ENCODE peak calls at places on chromosomes 5 and 9, in four cellular contexts. K, B, I and S are unnamed samples.

GRCh38 chr9:124126571-124127289 is 115.2 kb downstream of the LHX2 start:
- DNase-seq in K (peak), B (peak), I (peak), S (no peak)

GRCh38 chr5:132458651-132459030 is 31.9 kb downstream of the IRF1 start:
- DNase-seq in K (peak), B (no peak), I (no peak), S (peak)

GRCh38 chr9:134066923-134067851 is 639 bp downstream of the BRD3 start:
- DNase-seq in K (peak), B (no peak), I (peak), S (no peak)

GRCh38 chr9:133044661-133045060 is 13.9 kb downstream of the GTF3C5 start:
- DNase-seq in K (no peak), B (no peak), I (no peak), S (no peak)

GRCh38 chr5:173762930-173763329 is 125.2 kb upstream of the CPEB4 start:
- DNase-seq in K (no peak), B (no peak), I (no peak), S (no peak)

GRCh38 chr9:126397056-126397455 is 70.4 kb downstream of the MVB12B start:
- DNase-seq in K (no peak), B (no peak), I (peak), S (no peak)

GRCh38 chr9:2208991-2209390 is 193.8 kb downstream of the SMARCA2 start:
- DNase-seq in K (no peak), B (no peak), I (no peak), S (no peak)

GRCh38 chr9:104915049-104915448 is 12.9 kb downstream of the ABCA1 start:
- DNase-seq in K (no peak), B (no peak), I (no peak), S (no peak)

GRCh38 chr9:107224252-107224651 is 58.8 kb upstream of the RAD23B start:
- DNase-seq in K (no peak), B (no peak), I (no peak), S (no peak)

GRCh38 chr9:107931071-107931715 is 441.6 kb upstream of the KLF4 start:
- DNase-seq in K (no peak), B (no peak), I (no peak), S (no peak)

GRCh38 chr9:36308281-36308680 is 50.0 kb upstream of the GNE start:
- DNase-seq in K (no peak), B (no peak), I (no peak), S (no peak)

GRCh38 chr5:97998946-97999345 is 774.5 kb upstream of the RGMB start:
- DNase-seq in K (no peak), B (peak), I (no peak), S (no peak)

GRCh38 chr5:132136906-132137305 is 63.3 kb downstream of the CSF2 start:
- DNase-seq in K (peak), B (no peak), I (no peak), S (peak)

GRCh38 chr9:114507726-114508125 is 2.5 kb upstream of the WHRN start:
- DNase-seq in K (peak), B (peak), I (peak), S (no peak)

GRCh38 chr9:70415041-70415440 is 584 bp upstream of the KLF9 start:
- DNase-seq in K (no peak), B (no peak), I (no peak), S (no peak)

GRCh38 chr5:110478899-110479298 is 247.6 kb downstream of the TMEM232 start:
- DNase-seq in K (peak), B (no peak), I (no peak), S (no peak)

GRCh38 chr5:56358703-56359428 is 125.7 kb upstream of the ANKRD55 start:
- DNase-seq in K (no peak), B (no peak), I (no peak), S (no peak)

GRCh38 chr9:100474082-100474949 is 1.4 kb downstream of the TMEFF1 start:
- DNase-seq in K (peak), B (peak), I (no peak), S (no peak)

GRCh38 chr9:86175223-86175622 is 75.9 kb upstream of the GOLM1 start:
- DNase-seq in K (no peak), B (no peak), I (no peak), S (no peak)

GRCh38 chr5:168482361-168482760 is 3.9 kb upstream of the RARS1 start:
- DNase-seq in K (no peak), B (no peak), I (no peak), S (no peak)

GRCh38 chr5:173451031-173451430 is 122.8 kb upstream of the STC2 start:
- DNase-seq in K (peak), B (no peak), I (no peak), S (no peak)

GRCh38 chr5:151108566-151108965 is 27.7 kb upstream of the TNIP1 start:
- DNase-seq in K (no peak), B (no peak), I (no peak), S (no peak)

GRCh38 chr5:151106509-151106908 is 25.7 kb upstream of the TNIP1 start:
- DNase-seq in K (no peak), B (no peak), I (no peak), S (no peak)

GRCh38 chr5:151107084-151107483 is 26.2 kb upstream of the TNIP1 start:
- DNase-seq in K (no peak), B (no peak), I (no peak), S (no peak)

GRCh38 chr5:151106073-151106472 is 25.2 kb upstream of the TNIP1 start:
- DNase-seq in K (no peak), B (no peak), I (no peak), S (no peak)

GRCh38 chr5:151107738-151108520 is 27.1 kb upstream of the TNIP1 start:
- DNase-seq in K (no peak), B (no peak), I (no peak), S (no peak)
- H3K27ac ChIP-seq in K (no peak), B (no peak), I (no peak), S (no peak)

GRCh38 chr9:129678844-129679243 is 13.4 kb downstream of the PRRX2 start:
- DNase-seq in K (no peak), B (no peak), I (no peak), S (no peak)

GRCh38 chr9:129676287-129676686 is 10.8 kb downstream of the PRRX2 start:
- DNase-seq in K (no peak), B (no peak), I (no peak), S (no peak)

GRCh38 chr9:129675656-129676055 is 10.2 kb downstream of the PRRX2 start:
- DNase-seq in K (no peak), B (no peak), I (no peak), S (no peak)

GRCh38 chr9:129676970-129677369 is 11.5 kb downstream of the PRRX2 start:
- DNase-seq in K (no peak), B (no peak), I (no peak), S (no peak)

GRCh38 chr9:129677456-129677855 is 12.0 kb downstream of the PRRX2 start:
- DNase-seq in K (no peak), B (no peak), I (no peak), S (no peak)
- H3K27ac ChIP-seq in K (no peak), B (no peak), I (no peak), S (no peak)

GRCh38 chr9:101848485-101848919 is 110.1 kb upstream of the GRIN3A start:
- DNase-seq in K (peak), B (no peak), I (no peak), S (no peak)

DNA sequence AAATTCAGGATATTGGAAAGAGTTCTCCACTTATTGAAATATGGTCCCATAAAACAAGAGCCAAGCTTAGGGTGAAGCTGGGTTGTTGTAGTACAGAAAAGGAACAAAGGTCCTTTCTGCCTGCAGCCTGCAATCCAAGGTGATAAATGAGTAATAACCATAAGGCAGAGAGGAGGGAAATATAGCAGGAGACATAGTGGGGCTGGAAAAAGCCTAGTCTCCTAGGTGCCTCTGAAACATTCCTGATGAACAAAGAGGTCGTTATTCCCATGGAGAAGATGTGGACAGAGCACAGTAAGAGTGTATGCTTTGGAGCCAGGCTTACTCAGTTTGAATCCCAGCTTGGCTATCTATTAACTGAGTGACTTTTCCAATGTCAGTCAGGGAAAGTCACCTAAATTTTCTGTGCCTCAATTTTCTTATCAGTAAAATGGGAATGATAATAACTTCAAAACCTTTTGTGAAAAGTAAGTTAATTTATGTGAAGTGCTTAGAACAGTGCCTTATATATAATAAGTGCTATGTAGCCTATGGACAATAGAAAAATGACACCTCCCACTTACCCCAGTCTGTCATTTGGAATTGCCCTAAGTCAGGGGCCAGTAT is 110.8 kb upstream of the GRIN3A start:
- DNase-seq in K (no peak), B (no peak), I (no peak), S (no peak)
- H3K27ac ChIP-seq in K (no peak), B (no peak), I (no peak), S (no peak)

DNA sequence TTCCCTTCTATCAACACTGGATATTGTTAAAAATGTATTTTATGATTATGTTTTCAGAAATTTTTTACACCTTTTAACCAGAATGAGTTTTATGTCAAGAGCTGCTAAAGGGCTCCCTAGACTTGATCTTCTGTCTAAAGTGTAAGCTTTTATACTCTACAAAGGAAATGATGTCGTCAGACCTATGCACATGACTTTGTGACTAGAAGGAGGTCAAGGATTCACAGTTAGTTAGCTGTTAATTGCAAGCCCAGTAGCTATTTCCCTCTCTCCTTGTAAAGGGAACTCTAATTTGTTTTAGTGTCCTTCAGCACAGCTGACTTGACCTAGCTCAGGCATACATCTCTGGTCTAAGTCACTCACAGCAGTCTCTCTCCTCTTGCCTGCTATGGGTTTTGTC is 173.4 kb upstream of the NREP start:
- DNase-seq in K (no peak), B (no peak), I (no peak), S (no peak)
- H3K27ac ChIP-seq in K (no peak), B (no peak), I (no peak), S (peak)

GRCh38 chr5:73691301-73691700 is 65.3 kb downstream of the ARHGEF28 start:
- DNase-seq in K (no peak), B (no peak), I (no peak), S (no peak)

GRCh38 chr5:73692981-73693380 is 67.0 kb downstream of the ARHGEF28 start:
- DNase-seq in K (no peak), B (no peak), I (no peak), S (no peak)

GRCh38 chr5:73693573-73694061 is 67.6 kb downstream of the ARHGEF28 start:
- DNase-seq in K (no peak), B (no peak), I (no peak), S (no peak)

GRCh38 chr5:73694089-73694488 is 68.1 kb downstream of the ARHGEF28 start:
- DNase-seq in K (no peak), B (no peak), I (no peak), S (no peak)

DNA sequence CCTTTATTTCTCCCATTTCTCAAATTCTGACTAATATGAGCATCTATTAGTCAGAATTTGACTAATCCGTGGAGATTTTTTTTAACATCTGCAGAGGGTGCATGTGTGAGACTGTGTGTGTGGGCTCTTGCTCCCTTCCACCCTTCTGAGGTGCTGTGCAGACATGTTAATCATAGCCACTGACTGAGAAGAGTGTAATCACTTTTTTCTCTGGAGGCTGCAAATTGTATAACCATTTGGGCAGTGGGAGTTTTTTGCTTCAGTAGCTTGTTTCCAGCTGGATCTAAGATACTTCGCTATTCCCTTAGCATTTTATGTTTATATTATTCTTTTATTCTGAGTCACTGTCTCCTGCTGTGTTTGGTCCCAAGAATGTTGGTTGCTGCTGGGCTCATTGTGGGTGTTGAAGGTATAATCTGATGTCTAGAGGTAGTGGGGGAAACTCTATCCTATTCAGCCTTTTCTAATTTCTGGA is 66.2 kb downstream of the ARHGEF28 start:
- DNase-seq in K (peak), B (no peak), I (no peak), S (peak)
- H3K27ac ChIP-seq in K (peak), B (no peak), I (no peak), S (peak)

GRCh38 chr9:69065660-69066059 is 30.1 kb downstream of the FXN start:
- DNase-seq in K (no peak), B (no peak), I (no peak), S (no peak)

GRCh38 chr9:69071059-69071458 is 35.5 kb downstream of the FXN start:
- DNase-seq in K (no peak), B (no peak), I (no peak), S (no peak)

GRCh38 chr9:69063839-69064238 is 28.3 kb downstream of the FXN start:
- DNase-seq in K (no peak), B (no peak), I (no peak), S (no peak)

GRCh38 chr9:69070201-69070600 is 34.6 kb downstream of the FXN start:
- DNase-seq in K (no peak), B (no peak), I (no peak), S (no peak)

GRCh38 chr9:69066955-69067354 is 31.4 kb downstream of the FXN start:
- DNase-seq in K (no peak), B (no peak), I (no peak), S (no peak)
- H3K27ac ChIP-seq in K (no peak), B (no peak), I (no peak), S (no peak)